ENCODE peak calls at places on chromosomes 2 and 18, in six cellular contexts. One of them, this sample, is unnamed.

GRCh38 chr2:239081622-239082021 is 233.7 kb downstream of the TWIST2 start:
- DNase-seq in neuronal stem cell: no peak
- DNase-seq in GM12878: no peak
- DNase-seq in fibroblast of lung: no peak
- DNase-seq in neural progenitor cell: no peak
- DNase-seq in GM23338: no peak
- DNase-seq in this sample: no peak

GRCh38 chr2:24878341-24878740 is 41.7 kb downstream of the ADCY3 start:
- DNase-seq in fibroblast of lung: no peak
- DNase-seq in GM23338: no peak
- DNase-seq in neuronal stem cell: no peak
- DNase-seq in neural progenitor cell: no peak
- DNase-seq in GM12878: no peak
- DNase-seq in this sample: no peak

GRCh38 chr2:214542251-214542650 is 131.4 kb downstream of the VWC2L start:
- DNase-seq in fibroblast of lung: no peak
- DNase-seq in GM23338: no peak
- DNase-seq in neural progenitor cell: no peak
- DNase-seq in neuronal stem cell: no peak
- DNase-seq in GM12878: no peak
- DNase-seq in this sample: no peak

GRCh38 chr2:29070542-29070941 is 3.8 kb downstream of the PCARE start:
- DNase-seq in GM23338: no peak
- DNase-seq in neuronal stem cell: no peak
- DNase-seq in neural progenitor cell: no peak
- DNase-seq in GM12878: no peak
- DNase-seq in fibroblast of lung: no peak
- DNase-seq in this sample: no peak

GRCh38 chr2:15920696-15921095 is 19.7 kb upstream of the MYCN start:
- DNase-seq in neuronal stem cell: no peak
- DNase-seq in fibroblast of lung: no peak
- DNase-seq in GM12878: no peak
- DNase-seq in GM23338: no peak
- DNase-seq in neural progenitor cell: no peak
- DNase-seq in this sample: no peak

GRCh38 chr2:216490061-216490460 is 8.6 kb upstream of the RPL37A start:
- DNase-seq in neural progenitor cell: no peak
- DNase-seq in fibroblast of lung: peak
- DNase-seq in GM12878: no peak
- DNase-seq in neuronal stem cell: no peak
- DNase-seq in GM23338: no peak
- DNase-seq in this sample: no peak

GRCh38 chr2:72778410-72778809 is 47.4 kb downstream of the EXOC6B start:
- DNase-seq in neuronal stem cell: no peak
- DNase-seq in fibroblast of lung: peak
- DNase-seq in GM23338: no peak
- DNase-seq in neural progenitor cell: no peak
- DNase-seq in GM12878: no peak
- DNase-seq in this sample: no peak

GRCh38 chr2:60079562-60079961 is 473.9 kb downstream of the BCL11A start:
- DNase-seq in neuronal stem cell: no peak
- DNase-seq in neural progenitor cell: no peak
- DNase-seq in GM12878: no peak
- DNase-seq in GM23338: no peak
- DNase-seq in fibroblast of lung: no peak
- DNase-seq in this sample: no peak

GRCh38 chr2:219362072-219362471 is 25.6 kb downstream of the DNPEP start:
- DNase-seq in GM23338: no peak
- DNase-seq in fibroblast of lung: no peak
- DNase-seq in neural progenitor cell: no peak
- DNase-seq in GM12878: no peak
- DNase-seq in neuronal stem cell: no peak
- DNase-seq in this sample: no peak

GRCh38 chr18:57337890-57338289 is 14.5 kb upstream of the ST8SIA3 start:
- DNase-seq in GM23338: no peak
- DNase-seq in fibroblast of lung: no peak
- DNase-seq in neural progenitor cell: no peak
- DNase-seq in neuronal stem cell: no peak
- DNase-seq in GM12878: no peak
- DNase-seq in this sample: no peak

GRCh38 chr2:85899284-85899683 is 10.5 kb upstream of the ST3GAL5 start:
- DNase-seq in neural progenitor cell: no peak
- DNase-seq in GM12878: no peak
- DNase-seq in neuronal stem cell: no peak
- DNase-seq in GM23338: no peak
- DNase-seq in fibroblast of lung: no peak
- DNase-seq in this sample: no peak

GRCh38 chr2:10564876-10565425 is 116.8 kb upstream of the ODC1 start:
- DNase-seq in fibroblast of lung: no peak
- DNase-seq in GM12878: no peak
- DNase-seq in neural progenitor cell: no peak
- DNase-seq in neuronal stem cell: no peak
- DNase-seq in GM23338: no peak
- DNase-seq in this sample: no peak

GRCh38 chr18:77334876-77335275 is 85.2 kb downstream of the GALR1 start:
- DNase-seq in GM12878: no peak
- DNase-seq in fibroblast of lung: no peak
- DNase-seq in neuronal stem cell: no peak
- DNase-seq in GM23338: no peak
- DNase-seq in neural progenitor cell: no peak
- DNase-seq in this sample: no peak

GRCh38 chr2:99242151-99242550 is 13.3 kb downstream of the LYG2 start:
- DNase-seq in fibroblast of lung: no peak
- DNase-seq in neuronal stem cell: peak
- DNase-seq in GM12878: no peak
- DNase-seq in neural progenitor cell: peak
- DNase-seq in GM23338: no peak
- DNase-seq in this sample: no peak

GRCh38 chr2:214750529-214750928 is 59.0 kb downstream of the BARD1 start:
- DNase-seq in fibroblast of lung: no peak
- DNase-seq in neuronal stem cell: no peak
- DNase-seq in neural progenitor cell: no peak
- DNase-seq in GM12878: no peak
- DNase-seq in GM23338: no peak
- DNase-seq in this sample: no peak

GRCh38 chr2:68441994-68442322 is 25.1 kb downstream of the FBXO48 start:
- DNase-seq in GM12878: no peak
- DNase-seq in fibroblast of lung: no peak
- DNase-seq in GM23338: no peak
- DNase-seq in neuronal stem cell: no peak
- DNase-seq in neural progenitor cell: no peak
- DNase-seq in this sample: no peak

GRCh38 chr2:102179061-102179460 is 7.8 kb upstream of the IL1RL2 start:
- DNase-seq in neuronal stem cell: no peak
- DNase-seq in fibroblast of lung: no peak
- DNase-seq in neural progenitor cell: no peak
- DNase-seq in GM12878: no peak
- DNase-seq in GM23338: no peak
- DNase-seq in this sample: no peak

GRCh38 chr2:236769981-236770671 is 200.5 kb downstream of the ACKR3 start:
- DNase-seq in GM12878: no peak
- DNase-seq in fibroblast of lung: peak
- DNase-seq in neural progenitor cell: no peak
- DNase-seq in GM23338: no peak
- DNase-seq in neuronal stem cell: no peak
- DNase-seq in this sample: peak

GRCh38 chr2:169716229-169716886 is 17.3 kb upstream of the KLHL23 start:
- DNase-seq in GM12878: no peak
- DNase-seq in neuronal stem cell: no peak
- DNase-seq in GM23338: no peak
- DNase-seq in neural progenitor cell: no peak
- DNase-seq in fibroblast of lung: peak
- DNase-seq in this sample: no peak

GRCh38 chr2:224982910-224983688 is 59.2 kb downstream of the DOCK10 start:
- DNase-seq in neuronal stem cell: no peak
- DNase-seq in neural progenitor cell: no peak
- DNase-seq in fibroblast of lung: peak
- DNase-seq in GM23338: peak
- DNase-seq in GM12878: peak
- DNase-seq in this sample: no peak

GRCh38 chr2:25265802-25266201 is 75.9 kb downstream of the DNMT3A start:
- DNase-seq in GM23338: no peak
- DNase-seq in neuronal stem cell: no peak
- DNase-seq in GM12878: no peak
- DNase-seq in neural progenitor cell: no peak
- DNase-seq in fibroblast of lung: no peak
- DNase-seq in this sample: no peak

GRCh38 chr2:159125858-159126257 is 157.4 kb downstream of the TANC1 start:
- DNase-seq in fibroblast of lung: no peak
- DNase-seq in neural progenitor cell: no peak
- DNase-seq in neuronal stem cell: no peak
- DNase-seq in GM12878: no peak
- DNase-seq in GM23338: no peak
- DNase-seq in this sample: no peak

GRCh38 chr2:234565842-234566619 is 69.2 kb upstream of the ARL4C start:
- DNase-seq in neural progenitor cell: no peak
- DNase-seq in fibroblast of lung: no peak
- DNase-seq in GM12878: no peak
- DNase-seq in GM23338: no peak
- DNase-seq in neuronal stem cell: no peak
- DNase-seq in this sample: no peak

GRCh38 chr2:54149623-54150501 is 34.4 kb downstream of the ACYP2 start:
- DNase-seq in fibroblast of lung: peak
- DNase-seq in neural progenitor cell: no peak
- DNase-seq in GM23338: no peak
- DNase-seq in neuronal stem cell: no peak
- DNase-seq in GM12878: no peak
- DNase-seq in this sample: no peak

GRCh38 chr18:48952287-48953095 is 1.7 kb upstream of the SMAD7 start:
- DNase-seq in neuronal stem cell: peak
- DNase-seq in GM23338: peak
- DNase-seq in GM12878: no peak
- DNase-seq in neural progenitor cell: peak
- DNase-seq in fibroblast of lung: peak
- DNase-seq in this sample: no peak

GRCh38 chr18:7038330-7038846 is 79.2 kb downstream of the LAMA1 start:
- DNase-seq in GM12878: no peak
- DNase-seq in GM23338: peak
- DNase-seq in neural progenitor cell: peak
- DNase-seq in fibroblast of lung: peak
- DNase-seq in neuronal stem cell: peak
- DNase-seq in this sample: no peak
- H2AFZ ChIP-seq in GM12878: no peak
- H2AFZ ChIP-seq in GM23338: no peak
- H2AFZ ChIP-seq in neural progenitor cell: no peak
- H2AFZ ChIP-seq in fibroblast of lung: peak
- H2AFZ ChIP-seq in neuronal stem cell: no peak
- H2AFZ ChIP-seq in this sample: peak

DNA sequence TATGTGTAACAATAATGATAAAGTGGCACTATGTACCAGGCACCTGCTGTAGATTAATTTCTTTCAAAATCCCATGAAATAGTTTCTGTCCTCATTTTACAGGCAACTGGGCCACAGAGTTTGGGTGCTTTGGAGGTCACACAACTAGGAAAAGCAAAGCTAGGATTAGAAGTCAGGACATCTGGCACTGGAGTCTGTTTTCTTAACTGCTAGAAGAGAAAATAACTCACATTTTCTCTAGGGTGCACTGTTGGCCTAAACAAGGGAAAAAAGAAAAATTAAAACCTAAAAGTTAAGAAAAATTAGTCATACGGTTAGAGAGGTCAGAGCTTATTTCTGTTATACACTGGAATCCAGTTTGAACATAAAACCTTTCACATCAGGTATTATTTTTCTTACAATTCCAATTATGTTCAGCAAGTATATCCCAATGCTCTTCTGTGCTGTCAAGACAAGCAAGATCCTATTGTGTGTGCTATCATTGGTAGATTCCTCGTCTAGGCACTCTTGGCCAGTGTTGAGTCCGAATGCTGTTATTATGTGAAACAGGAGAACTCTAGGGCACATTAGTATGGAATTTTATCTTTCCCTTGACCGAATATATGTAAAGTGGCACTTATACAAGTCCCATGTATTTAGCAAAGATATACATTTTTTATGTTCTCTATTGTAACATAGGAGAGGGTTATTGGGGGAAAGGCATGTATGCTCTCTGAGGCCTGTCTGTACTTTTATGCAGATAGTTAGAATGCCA is 1.5 kb upstream of the OSGEPL1 start:
- DNase-seq in neural progenitor cell: no peak
- DNase-seq in neuronal stem cell: no peak
- DNase-seq in GM12878: no peak
- DNase-seq in GM23338: peak
- DNase-seq in fibroblast of lung: peak
- DNase-seq in this sample: no peak
- H3K4me2 ChIP-seq in neural progenitor cell: peak
- H3K4me2 ChIP-seq in neuronal stem cell: no peak
- H3K4me2 ChIP-seq in GM12878: peak
- H3K4me2 ChIP-seq in GM23338: peak
- H3K4me2 ChIP-seq in fibroblast of lung: peak
- H3K4me2 ChIP-seq in this sample: peak

GRCh38 chr18:70365361-70365760 is 76.5 kb downstream of the SOCS6 start:
- DNase-seq in GM23338: no peak
- DNase-seq in fibroblast of lung: no peak
- DNase-seq in neuronal stem cell: no peak
- DNase-seq in GM12878: no peak
- DNase-seq in neural progenitor cell: no peak
- DNase-seq in this sample: no peak

GRCh38 chr18:70363861-70364260 is 75.0 kb downstream of the SOCS6 start:
- DNase-seq in fibroblast of lung: peak
- DNase-seq in neuronal stem cell: no peak
- DNase-seq in neural progenitor cell: no peak
- DNase-seq in GM23338: no peak
- DNase-seq in GM12878: no peak
- DNase-seq in this sample: no peak

GRCh38 chr18:70368903-70369302 is 80.1 kb downstream of the SOCS6 start:
- DNase-seq in fibroblast of lung: no peak
- DNase-seq in GM23338: no peak
- DNase-seq in neural progenitor cell: no peak
- DNase-seq in neuronal stem cell: no peak
- DNase-seq in GM12878: no peak
- DNase-seq in this sample: no peak

GRCh38 chr18:70366174-70366573 is 77.3 kb downstream of the SOCS6 start:
- DNase-seq in GM23338: peak
- DNase-seq in fibroblast of lung: no peak
- DNase-seq in neuronal stem cell: peak
- DNase-seq in GM12878: no peak
- DNase-seq in neural progenitor cell: peak
- DNase-seq in this sample: no peak

DNA sequence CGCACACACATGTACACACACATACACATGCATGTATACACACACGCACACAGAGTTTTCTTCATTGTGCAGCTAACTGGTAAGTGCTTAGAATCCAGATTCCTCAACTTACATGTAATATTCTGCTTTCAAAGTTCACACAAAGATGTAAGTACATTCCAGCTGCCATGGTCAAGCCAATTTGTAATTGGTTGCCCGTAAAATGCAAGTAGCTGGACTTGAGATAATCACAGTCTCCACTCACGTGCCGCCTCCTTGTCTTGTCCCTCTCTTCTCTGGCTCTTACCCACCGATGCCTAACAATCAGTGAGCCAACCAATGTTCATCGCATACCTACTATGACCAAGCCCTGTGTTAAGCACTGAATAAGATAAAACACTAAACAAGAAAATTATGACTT is 77.8 kb downstream of the SOCS6 start:
- DNase-seq in GM23338: no peak
- DNase-seq in neuronal stem cell: no peak
- DNase-seq in GM12878: no peak
- DNase-seq in fibroblast of lung: no peak
- DNase-seq in neural progenitor cell: no peak
- DNase-seq in this sample: no peak
- H2AFZ ChIP-seq in GM23338: peak
- H2AFZ ChIP-seq in neuronal stem cell: no peak
- H2AFZ ChIP-seq in GM12878: no peak
- H2AFZ ChIP-seq in fibroblast of lung: no peak
- H2AFZ ChIP-seq in neural progenitor cell: peak
- H2AFZ ChIP-seq in this sample: no peak

GRCh38 chr2:189582140-189582825 is 1.7 kb upstream of the SLC40A1 start:
- DNase-seq in GM23338: no peak
- DNase-seq in GM12878: no peak
- DNase-seq in fibroblast of lung: no peak
- DNase-seq in neural progenitor cell: no peak
- DNase-seq in neuronal stem cell: no peak
- DNase-seq in this sample: no peak
- H3K4me2 ChIP-seq in GM23338: peak
- H3K4me2 ChIP-seq in GM12878: no peak
- H3K4me2 ChIP-seq in fibroblast of lung: no peak
- H3K4me2 ChIP-seq in neural progenitor cell: no peak
- H3K4me2 ChIP-seq in neuronal stem cell: no peak
- H3K4me2 ChIP-seq in this sample: no peak